ENCODE peak calls at places on chromosomes 11 and 22, in four cellular contexts. C, B, J and Z are unnamed samples.

GRCh38 chr11:77559686-77560425 is 29.9 kb upstream of the AQP11 start:
- DNase-seq in J (no peak), C (peak), B (peak), Z (no peak)

GRCh38 chr11:88341852-88342251 is 4.3 kb upstream of the CTSC start:
- DNase-seq in J (no peak), B (peak), C (no peak), Z (no peak)

GRCh38 chr11:56659755-56660154 is 3.7 kb upstream of the OR5AR1 start:
- DNase-seq in B (no peak), C (no peak), J (no peak), Z (no peak)

GRCh38 chr22:46741974-46742519 is 4.0 kb upstream of the CERK start:
- DNase-seq in B (no peak), C (no peak), J (no peak), Z (no peak)

GRCh38 chr11:66878554-66878953 is 21.7 kb downstream of the LRFN4 start:
- DNase-seq in C (no peak), J (no peak), B (no peak), Z (no peak)

GRCh38 chr22:26170112-26170492 is 840 bp downstream of the SEZ6L start:
- DNase-seq in C (no peak), J (no peak), B (no peak), Z (no peak)

GRCh38 chr11:35598254-35599125 is 19.8 kb upstream of the FJX1 start:
- DNase-seq in B (peak), J (no peak), C (no peak), Z (no peak)

GRCh38 chr11:106614280-106614679 is 404.0 kb downstream of the GUCY1A2 start:
- DNase-seq in C (no peak), B (no peak), J (no peak), Z (no peak)

GRCh38 chr11:118437046-118437735 is 899 bp downstream of the KMT2A start:
- DNase-seq in C (peak), J (peak), B (peak), Z (no peak)

DNA sequence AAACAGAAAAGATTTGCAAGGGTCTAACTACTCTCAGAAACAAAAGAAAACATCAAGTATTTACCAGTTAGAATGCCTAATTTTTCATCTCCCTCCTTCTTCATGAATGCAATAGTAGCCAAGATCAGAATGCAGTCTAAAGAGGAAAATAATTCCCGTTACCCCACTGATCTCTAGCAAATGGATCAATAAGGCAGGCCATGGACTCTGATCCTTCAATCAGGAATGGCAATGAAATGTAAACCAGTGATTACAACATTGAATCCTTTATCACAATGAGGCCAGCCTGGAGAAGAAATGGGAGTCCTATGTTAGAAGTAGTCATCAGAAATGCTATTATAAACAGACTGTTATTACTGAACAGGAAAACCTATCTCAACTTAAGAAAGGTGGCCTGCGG is 106.6 kb downstream of the APOL5 start:
- DNase-seq in J (no peak), C (no peak), B (no peak), Z (no peak)
- TF ChIP-seq CTCF in J (no peak), C (no peak), B (no peak), Z (no peak)

DNA sequence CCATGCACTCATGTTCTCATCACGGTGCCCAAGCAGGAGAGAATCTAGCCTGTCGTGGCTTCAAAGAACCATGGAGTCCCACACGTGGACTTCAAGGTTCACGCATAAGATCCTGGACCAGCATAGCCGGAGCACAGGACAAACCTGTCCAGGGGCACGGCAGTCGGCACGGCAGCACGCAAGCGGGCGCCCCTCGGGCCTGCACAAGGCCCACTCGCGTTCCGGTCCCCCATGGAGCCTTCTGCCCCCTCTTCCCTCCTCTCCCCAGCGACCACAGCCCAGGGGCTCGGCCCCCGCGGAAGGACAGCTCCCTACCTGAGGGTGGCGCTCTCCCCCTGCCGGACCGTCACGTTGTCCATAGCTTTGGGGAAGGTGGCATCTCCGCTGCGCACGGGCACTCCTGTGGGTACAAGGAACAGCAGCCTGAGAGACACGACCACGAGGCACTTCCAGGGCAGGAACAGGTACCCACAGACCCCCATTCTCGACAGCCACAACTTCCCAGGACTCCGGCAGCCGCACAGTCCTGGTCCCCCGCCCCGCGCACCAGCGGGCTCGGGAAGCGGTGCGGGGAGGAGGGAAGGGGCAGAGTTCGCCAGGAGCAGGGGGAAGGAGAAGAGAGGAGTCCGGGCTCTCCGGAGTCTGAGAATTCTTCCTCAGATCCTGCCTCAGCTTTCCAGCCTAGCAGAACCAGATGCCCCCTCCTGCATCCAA is 589.5 kb downstream of the OPCML start:
- DNase-seq in J (no peak), B (no peak), C (no peak), Z (no peak)
- TF ChIP-seq CTCF in J (peak), B (no peak), C (no peak), Z (peak)

GRCh38 chr11:133993107-133993506 is 36.3 kb upstream of the IGSF9B start:
- DNase-seq in B (no peak), C (no peak), J (no peak), Z (no peak)
- TF ChIP-seq CTCF in B (no peak), C (no peak), J (no peak), Z (no peak)

DNA sequence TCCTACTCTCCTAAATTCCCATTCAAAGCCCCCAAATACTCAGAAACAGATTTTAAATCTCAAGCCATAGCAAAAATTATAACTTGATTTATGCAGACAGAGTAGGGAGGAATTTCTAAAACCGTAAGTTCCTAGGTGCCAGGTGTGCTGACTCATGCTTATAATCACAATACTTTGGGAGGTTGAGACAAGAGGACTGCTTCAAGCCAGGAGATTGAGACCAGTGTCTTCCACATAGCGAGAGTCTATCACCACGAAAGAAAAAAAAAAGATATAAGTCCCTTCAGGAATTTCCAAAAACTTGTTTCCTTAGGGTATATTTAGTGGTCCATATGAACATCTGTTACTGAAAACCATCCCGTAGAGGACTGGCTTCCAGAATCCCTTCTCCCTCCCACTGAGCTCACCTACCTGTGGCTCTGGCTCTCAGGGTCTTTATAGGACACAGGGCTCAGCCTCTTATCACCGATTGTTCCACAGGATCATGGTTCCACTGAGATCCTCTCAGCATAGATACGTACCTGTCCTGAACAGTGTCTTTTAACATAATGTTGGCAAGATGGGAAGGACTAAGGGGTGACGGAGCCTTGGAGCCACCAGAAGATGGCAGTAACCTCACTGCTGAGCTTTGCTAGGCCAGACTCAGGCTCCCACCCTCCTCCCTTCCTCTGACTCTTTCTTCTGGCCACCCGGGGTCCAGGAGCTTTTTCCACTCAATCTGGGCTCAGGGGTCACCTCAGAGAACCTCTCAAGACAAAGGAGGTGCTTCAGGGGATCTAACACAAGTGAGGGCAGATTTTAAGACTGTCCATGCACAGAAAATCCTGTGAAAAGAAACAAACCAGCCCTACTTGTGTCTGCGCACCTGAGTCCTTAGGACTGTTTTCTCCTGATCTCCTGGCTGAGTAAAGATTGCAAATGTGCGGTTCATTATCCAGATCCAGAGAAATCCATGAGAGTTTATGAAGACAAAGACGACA is 117.5 kb upstream of the TOP3B start:
- DNase-seq in J (no peak), C (peak), B (no peak), Z (no peak)
- TF ChIP-seq CTCF in J (peak), C (peak), B (no peak), Z (no peak)